ENCODE peak calls at places on chromosomes 7 and 10, in four cellular contexts. W is A172, Z is brain microvascular endothelial cell, R is iris pigment epithelial cell. B is an unnamed sample.

GRCh38 chr7:19105546-19105945 is 11.9 kb downstream of the TWIST1 start:
- DNase-seq in R (no peak), Z (no peak), W (no peak), B (no peak)

GRCh38 chr7:79734158-79734557 is 280.7 kb upstream of the MAGI2 start:
- DNase-seq in W (no peak), R (no peak), Z (no peak), B (peak)

GRCh38 chr7:80499350-80499955 is 12.4 kb downstream of the GNAT3 start:
- DNase-seq in R (peak), W (peak), Z (peak), B (peak)

GRCh38 chr10:79090134-79090803 is 21.5 kb downstream of the ZMIZ1 start:
- DNase-seq in R (no peak), Z (no peak), W (peak), B (no peak)

GRCh38 chr10:113746188-113746950 is 5.1 kb upstream of the PLEKHS1 start:
- DNase-seq in R (peak), Z (peak), W (peak), B (no peak)

GRCh38 chr7:2758673-2759603 is 70.9 kb downstream of the AMZ1 start:
- DNase-seq in R (no peak), W (no peak), Z (no peak), B (no peak)

GRCh38 chr7:1492221-1492620 is 12.0 kb downstream of the INTS1 start:
- DNase-seq in R (no peak), Z (no peak), W (no peak), B (no peak)

GRCh38 chr10:12513775-12514663 is 164.7 kb downstream of the CAMK1D start:
- DNase-seq in Z (no peak), W (no peak), R (no peak), B (no peak)

GRCh38 chr10:72354356-72355213 is at the start of gene DNAJB12:
- DNase-seq in W (peak), R (peak), Z (peak), B (peak)

GRCh38 chr10:114412907-114413386 is 8.6 kb upstream of the AFAP1L2 start:
- DNase-seq in W (peak), Z (peak), R (no peak), B (peak)

GRCh38 chr10:128091636-128092210 is 34.5 kb downstream of the MKI67 start:
- DNase-seq in W (no peak), R (no peak), Z (no peak), B (no peak)